ENCODE peak calls at places on chromosomes 5 and 9, in four cellular contexts. One of them, this sample, is unnamed.

GRCh38 chr5:5340206-5340729 is 82.2 kb upstream of the ICE1 start:
- DNase-seq in GM06990: no peak
- DNase-seq in activated T-cell treated with anti-CD3 and anti-CD28 coated beads, Interleukin-2, amount 50 U/mL, for 4 hours: no peak
- DNase-seq in mucosa of gallbladder: peak
- DNase-seq in this sample: peak

GRCh38 chr5:172377856-172378255 is 76.5 kb downstream of the SH3PXD2B start:
- DNase-seq in GM06990: no peak
- DNase-seq in activated T-cell treated with anti-CD3 and anti-CD28 coated beads, Interleukin-2, amount 50 U/mL, for 4 hours: no peak
- DNase-seq in mucosa of gallbladder: no peak
- DNase-seq in this sample: no peak

GRCh38 chr5:71905804-71906711 is 187.0 kb downstream of the CARTPT start:
- DNase-seq in GM06990: no peak
- DNase-seq in activated T-cell treated with anti-CD3 and anti-CD28 coated beads, Interleukin-2, amount 50 U/mL, for 4 hours: no peak
- DNase-seq in mucosa of gallbladder: no peak
- DNase-seq in this sample: no peak

GRCh38 chr9:84953797-84954695 is 284.5 kb downstream of the NTRK2 start:
- DNase-seq in GM06990: peak
- DNase-seq in activated T-cell treated with anti-CD3 and anti-CD28 coated beads, Interleukin-2, amount 50 U/mL, for 4 hours: no peak
- DNase-seq in mucosa of gallbladder: peak
- DNase-seq in this sample: peak

GRCh38 chr5:90015584-90016018 is 394.0 kb downstream of the CETN3 start:
- DNase-seq in GM06990: peak
- DNase-seq in activated T-cell treated with anti-CD3 and anti-CD28 coated beads, Interleukin-2, amount 50 U/mL, for 4 hours: no peak
- DNase-seq in mucosa of gallbladder: no peak
- DNase-seq in this sample: no peak

GRCh38 chr5:135376961-135377621 is 21.9 kb downstream of the MACROH2A1 start:
- DNase-seq in GM06990: peak
- DNase-seq in activated T-cell treated with anti-CD3 and anti-CD28 coated beads, Interleukin-2, amount 50 U/mL, for 4 hours: no peak
- DNase-seq in mucosa of gallbladder: no peak
- DNase-seq in this sample: no peak

GRCh38 chr5:33755216-33755615 is 136.6 kb downstream of the ADAMTS12 start:
- DNase-seq in GM06990: no peak
- DNase-seq in activated T-cell treated with anti-CD3 and anti-CD28 coated beads, Interleukin-2, amount 50 U/mL, for 4 hours: no peak
- DNase-seq in mucosa of gallbladder: no peak
- DNase-seq in this sample: peak

GRCh38 chr9:36725777-36726356 is 153.2 kb downstream of the MELK start:
- DNase-seq in GM06990: no peak
- DNase-seq in activated T-cell treated with anti-CD3 and anti-CD28 coated beads, Interleukin-2, amount 50 U/mL, for 4 hours: no peak
- DNase-seq in mucosa of gallbladder: no peak
- DNase-seq in this sample: no peak

GRCh38 chr9:126063326-126063725 is 263.3 kb upstream of the MVB12B start:
- DNase-seq in GM06990: no peak
- DNase-seq in activated T-cell treated with anti-CD3 and anti-CD28 coated beads, Interleukin-2, amount 50 U/mL, for 4 hours: no peak
- DNase-seq in mucosa of gallbladder: no peak
- DNase-seq in this sample: no peak

GRCh38 chr5:100777680-100778281 is 125.3 kb downstream of the ST8SIA4 start:
- DNase-seq in GM06990: peak
- DNase-seq in activated T-cell treated with anti-CD3 and anti-CD28 coated beads, Interleukin-2, amount 50 U/mL, for 4 hours: no peak
- DNase-seq in mucosa of gallbladder: peak
- DNase-seq in this sample: peak

GRCh38 chr5:31954091-31954490 is 220.0 kb downstream of the GOLPH3 start:
- DNase-seq in GM06990: no peak
- DNase-seq in activated T-cell treated with anti-CD3 and anti-CD28 coated beads, Interleukin-2, amount 50 U/mL, for 4 hours: no peak
- DNase-seq in mucosa of gallbladder: no peak
- DNase-seq in this sample: no peak

GRCh38 chr9:69223605-69224004 is 49.5 kb downstream of the TJP2 start:
- DNase-seq in GM06990: no peak
- DNase-seq in activated T-cell treated with anti-CD3 and anti-CD28 coated beads, Interleukin-2, amount 50 U/mL, for 4 hours: no peak
- DNase-seq in mucosa of gallbladder: no peak
- DNase-seq in this sample: peak

GRCh38 chr9:108117775-108118174 is 628.2 kb upstream of the KLF4 start:
- DNase-seq in GM06990: no peak
- DNase-seq in activated T-cell treated with anti-CD3 and anti-CD28 coated beads, Interleukin-2, amount 50 U/mL, for 4 hours: no peak
- DNase-seq in mucosa of gallbladder: no peak
- DNase-seq in this sample: no peak

GRCh38 chr5:72427488-72428437 is 79.4 kb downstream of the ZNF366 start:
- DNase-seq in GM06990: no peak
- DNase-seq in activated T-cell treated with anti-CD3 and anti-CD28 coated beads, Interleukin-2, amount 50 U/mL, for 4 hours: no peak
- DNase-seq in mucosa of gallbladder: no peak
- DNase-seq in this sample: no peak

GRCh38 chr5:141512390-141513020 is 23.6 kb downstream of the PCDHGC5 start:
- DNase-seq in GM06990: peak
- DNase-seq in activated T-cell treated with anti-CD3 and anti-CD28 coated beads, Interleukin-2, amount 50 U/mL, for 4 hours: peak
- DNase-seq in mucosa of gallbladder: peak
- DNase-seq in this sample: peak

GRCh38 chr9:134641173-134641985 is at the start of gene COL5A1:
- DNase-seq in GM06990: no peak
- DNase-seq in activated T-cell treated with anti-CD3 and anti-CD28 coated beads, Interleukin-2, amount 50 U/mL, for 4 hours: peak
- DNase-seq in mucosa of gallbladder: peak
- DNase-seq in this sample: peak

GRCh38 chr5:169521366-169521983 is 62.1 kb upstream of the SPDL1 start:
- DNase-seq in GM06990: no peak
- DNase-seq in activated T-cell treated with anti-CD3 and anti-CD28 coated beads, Interleukin-2, amount 50 U/mL, for 4 hours: no peak
- DNase-seq in mucosa of gallbladder: peak
- DNase-seq in this sample: no peak

GRCh38 chr5:169876376-169876775 is 103.9 kb downstream of the INSYN2B start:
- DNase-seq in GM06990: no peak
- DNase-seq in activated T-cell treated with anti-CD3 and anti-CD28 coated beads, Interleukin-2, amount 50 U/mL, for 4 hours: no peak
- DNase-seq in mucosa of gallbladder: no peak
- DNase-seq in this sample: no peak

This sample was measured in fibroblast of the conjunctiva.